ENCODE peak calls at places on chromosome 15, in four cellular contexts. One of them, this sample, is unnamed.
A peak's percentile ranks its signal among the peaks of the same experiment; 100 is the strongest.

GRCh38 chr15:26971303-26972018 is 480 bp downstream of the GABRG3 start:
- DNase-seq in body of pancreas: no peak
- DNase-seq in CD4-positive, alpha-beta T cell: no peak
- DNase-seq in kidney: no peak
- DNase-seq in this sample: no peak

GRCh38 chr15:94793641-94794040 is 562.3 kb downstream of the MCTP2 start:
- DNase-seq in body of pancreas: no peak
- DNase-seq in CD4-positive, alpha-beta T cell: no peak
- DNase-seq in kidney: no peak
- DNase-seq in this sample: peak; percentile 20

GRCh38 chr15:65926459-65926858 is 57.2 kb downstream of the RAB11A start:
- DNase-seq in body of pancreas: no peak
- DNase-seq in CD4-positive, alpha-beta T cell: no peak
- DNase-seq in kidney: no peak
- DNase-seq in this sample: no peak

GRCh38 chr15:68896178-68896577 is 34.1 kb upstream of the SPESP1 start:
- DNase-seq in body of pancreas: no peak
- DNase-seq in CD4-positive, alpha-beta T cell: no peak
- DNase-seq in kidney: no peak
- DNase-seq in this sample: no peak

GRCh38 chr15:93012793-93013192 is 76.2 kb downstream of the RGMA start:
- DNase-seq in body of pancreas: no peak
- DNase-seq in CD4-positive, alpha-beta T cell: no peak
- DNase-seq in kidney: no peak
- DNase-seq in this sample: no peak

GRCh38 chr15:35980719-35981118 is 434.8 kb upstream of the DPH6 start:
- DNase-seq in body of pancreas: no peak
- DNase-seq in CD4-positive, alpha-beta T cell: no peak
- DNase-seq in kidney: no peak
- DNase-seq in this sample: no peak

GRCh38 chr15:95304116-95304873 is 1026.2 kb upstream of the NR2F2 start:
- DNase-seq in body of pancreas: no peak
- DNase-seq in CD4-positive, alpha-beta T cell: no peak
- DNase-seq in kidney: no peak
- DNase-seq in this sample: no peak

GRCh38 chr15:55588070-55588817 is at the start of gene PYGO1:
- DNase-seq in body of pancreas: peak; percentile 58
- DNase-seq in CD4-positive, alpha-beta T cell: peak; percentile 9
- DNase-seq in kidney: peak; percentile 87
- DNase-seq in this sample: peak; percentile 50

GRCh38 chr15:28955160-28955502 is 69.4 kb downstream of the APBA2 start:
- DNase-seq in body of pancreas: no peak
- DNase-seq in CD4-positive, alpha-beta T cell: no peak
- DNase-seq in kidney: no peak
- DNase-seq in this sample: no peak

GRCh38 chr15:28273468-28273867 is 48.5 kb downstream of the HERC2 start:
- DNase-seq in body of pancreas: no peak
- DNase-seq in CD4-positive, alpha-beta T cell: no peak
- DNase-seq in kidney: no peak
- DNase-seq in this sample: no peak

GRCh38 chr15:101067660-101068522 is 148.7 kb downstream of the LRRK1 start:
- DNase-seq in body of pancreas: no peak
- DNase-seq in CD4-positive, alpha-beta T cell: no peak
- DNase-seq in kidney: peak; percentile 57
- DNase-seq in this sample: no peak

GRCh38 chr15:57684491-57685184 is 21.9 kb upstream of the POLR2M start:
- DNase-seq in body of pancreas: no peak
- DNase-seq in CD4-positive, alpha-beta T cell: no peak
- DNase-seq in kidney: no peak
- DNase-seq in this sample: no peak

GRCh38 chr15:90376789-90377188 is 11.3 kb upstream of the IQGAP1 start:
- DNase-seq in body of pancreas: peak; percentile 9
- DNase-seq in CD4-positive, alpha-beta T cell: peak; percentile 63
- DNase-seq in kidney: no peak
- DNase-seq in this sample: no peak

GRCh38 chr15:68491415-68492106 is 59.6 kb upstream of the ITGA11 start:
- DNase-seq in body of pancreas: no peak
- DNase-seq in CD4-positive, alpha-beta T cell: no peak
- DNase-seq in kidney: no peak
- DNase-seq in this sample: no peak

GRCh38 chr15:49464513-49464912 is 41.5 kb downstream of the FGF7 start:
- DNase-seq in body of pancreas: no peak
- DNase-seq in CD4-positive, alpha-beta T cell: no peak
- DNase-seq in kidney: no peak
- DNase-seq in this sample: no peak

GRCh38 chr15:85580914-85581313 is 200.5 kb downstream of the AKAP13 start:
- DNase-seq in body of pancreas: peak; percentile 75
- DNase-seq in CD4-positive, alpha-beta T cell: peak; percentile 30
- DNase-seq in kidney: no peak
- DNase-seq in this sample: no peak

GRCh38 chr15:40379853-40380252 is 2.7 kb upstream of the KNSTRN start:
- DNase-seq in body of pancreas: peak; percentile 71
- DNase-seq in CD4-positive, alpha-beta T cell: no peak
- DNase-seq in kidney: no peak
- DNase-seq in this sample: peak; percentile 95

GRCh38 chr15:33716025-33716424 is 252.3 kb upstream of the CHRM5 start:
- DNase-seq in body of pancreas: no peak
- DNase-seq in CD4-positive, alpha-beta T cell: no peak
- DNase-seq in kidney: no peak
- DNase-seq in this sample: peak; percentile 34

GRCh38 chr15:87326274-87326673 is 930.3 kb downstream of the NTRK3 start:
- DNase-seq in body of pancreas: no peak
- DNase-seq in CD4-positive, alpha-beta T cell: no peak
- DNase-seq in kidney: no peak
- DNase-seq in this sample: no peak

GRCh38 chr15:48644498-48644826 is 1.0 kb downstream of the FBN1 start:
- DNase-seq in body of pancreas: no peak
- DNase-seq in CD4-positive, alpha-beta T cell: no peak
- DNase-seq in kidney: peak; percentile 71
- DNase-seq in this sample: no peak

GRCh38 chr15:52247032-52247431 is 48.6 kb downstream of the MYO5C start:
- DNase-seq in body of pancreas: peak; percentile 27
- DNase-seq in CD4-positive, alpha-beta T cell: no peak
- DNase-seq in kidney: no peak
- DNase-seq in this sample: no peak

GRCh38 chr15:55768670-55769185 is 25.8 kb upstream of the PRTG start:
- DNase-seq in body of pancreas: no peak
- DNase-seq in CD4-positive, alpha-beta T cell: no peak
- DNase-seq in kidney: no peak
- DNase-seq in this sample: no peak

GRCh38 chr15:68479870-68480269 is 47.9 kb upstream of the ITGA11 start:
- DNase-seq in body of pancreas: no peak
- DNase-seq in CD4-positive, alpha-beta T cell: no peak
- DNase-seq in kidney: no peak
- DNase-seq in this sample: no peak

GRCh38 chr15:75733761-75734651 is 21.4 kb upstream of the CSPG4 start:
- DNase-seq in body of pancreas: no peak
- DNase-seq in CD4-positive, alpha-beta T cell: no peak
- DNase-seq in kidney: peak; percentile 64
- DNase-seq in this sample: no peak

GRCh38 chr15:73838795-73839565 is 34.4 kb upstream of the TBC1D21 start:
- DNase-seq in body of pancreas: peak; percentile 74
- DNase-seq in CD4-positive, alpha-beta T cell: no peak
- DNase-seq in kidney: peak; percentile 82
- DNase-seq in this sample: no peak

GRCh38 chr15:83449928-83450501 is 2.9 kb downstream of the SH3GL3 start:
- DNase-seq in body of pancreas: no peak
- DNase-seq in CD4-positive, alpha-beta T cell: no peak
- DNase-seq in kidney: no peak
- DNase-seq in this sample: no peak

GRCh38 chr15:49652922-49653321 is 32.1 kb downstream of the DTWD1 start:
- DNase-seq in body of pancreas: no peak
- DNase-seq in CD4-positive, alpha-beta T cell: no peak
- DNase-seq in kidney: no peak
- DNase-seq in this sample: no peak

GRCh38 chr15:39797407-39797806 is 14.8 kb upstream of the FSIP1 start:
- DNase-seq in body of pancreas: no peak
- DNase-seq in CD4-positive, alpha-beta T cell: no peak
- DNase-seq in kidney: no peak
- DNase-seq in this sample: no peak

GRCh38 chr15:29125382-29126207 is 144.0 kb downstream of the NSMCE3 start:
- DNase-seq in body of pancreas: no peak
- DNase-seq in CD4-positive, alpha-beta T cell: no peak
- DNase-seq in kidney: peak; percentile 69
- DNase-seq in this sample: no peak

GRCh38 chr15:43516801-43517353 is 531 bp upstream of the MAP1A start:
- DNase-seq in body of pancreas: no peak
- DNase-seq in CD4-positive, alpha-beta T cell: no peak
- DNase-seq in kidney: no peak
- DNase-seq in this sample: no peak

GRCh38 chr15:50257206-50257735 is 8.3 kb downstream of the HDC start:
- DNase-seq in body of pancreas: no peak
- DNase-seq in CD4-positive, alpha-beta T cell: no peak
- DNase-seq in kidney: no peak
- DNase-seq in this sample: no peak

GRCh38 chr15:75785771-75786563 is 57.3 kb upstream of the UBE2Q2 start:
- DNase-seq in body of pancreas: no peak
- DNase-seq in CD4-positive, alpha-beta T cell: no peak
- DNase-seq in kidney: no peak
- DNase-seq in this sample: no peak

GRCh38 chr15:85689729-85690128 is 105.0 kb downstream of the KLHL25 start:
- DNase-seq in body of pancreas: peak; percentile 45
- DNase-seq in CD4-positive, alpha-beta T cell: peak; percentile 61
- DNase-seq in kidney: no peak
- DNase-seq in this sample: no peak

GRCh38 chr15:57476533-57476975 is 100.2 kb downstream of the CGNL1 start:
- DNase-seq in body of pancreas: no peak
- DNase-seq in CD4-positive, alpha-beta T cell: no peak
- DNase-seq in kidney: no peak
- DNase-seq in this sample: no peak

GRCh38 chr15:52151353-52151752 is 38.8 kb upstream of the BCL2L10 start:
- DNase-seq in body of pancreas: no peak
- DNase-seq in CD4-positive, alpha-beta T cell: no peak
- DNase-seq in kidney: no peak
- DNase-seq in this sample: no peak

GRCh38 chr15:88918738-88919137 is 5.6 kb upstream of the MFGE8 start:
- DNase-seq in body of pancreas: peak; percentile 63
- DNase-seq in CD4-positive, alpha-beta T cell: no peak
- DNase-seq in kidney: no peak
- DNase-seq in this sample: peak; percentile 90
- TF ChIP-seq CTCF in body of pancreas: no peak
- TF ChIP-seq CTCF in CD4-positive, alpha-beta T cell: no peak
- TF ChIP-seq CTCF in kidney: no peak
- TF ChIP-seq CTCF in this sample: no peak

DNA sequence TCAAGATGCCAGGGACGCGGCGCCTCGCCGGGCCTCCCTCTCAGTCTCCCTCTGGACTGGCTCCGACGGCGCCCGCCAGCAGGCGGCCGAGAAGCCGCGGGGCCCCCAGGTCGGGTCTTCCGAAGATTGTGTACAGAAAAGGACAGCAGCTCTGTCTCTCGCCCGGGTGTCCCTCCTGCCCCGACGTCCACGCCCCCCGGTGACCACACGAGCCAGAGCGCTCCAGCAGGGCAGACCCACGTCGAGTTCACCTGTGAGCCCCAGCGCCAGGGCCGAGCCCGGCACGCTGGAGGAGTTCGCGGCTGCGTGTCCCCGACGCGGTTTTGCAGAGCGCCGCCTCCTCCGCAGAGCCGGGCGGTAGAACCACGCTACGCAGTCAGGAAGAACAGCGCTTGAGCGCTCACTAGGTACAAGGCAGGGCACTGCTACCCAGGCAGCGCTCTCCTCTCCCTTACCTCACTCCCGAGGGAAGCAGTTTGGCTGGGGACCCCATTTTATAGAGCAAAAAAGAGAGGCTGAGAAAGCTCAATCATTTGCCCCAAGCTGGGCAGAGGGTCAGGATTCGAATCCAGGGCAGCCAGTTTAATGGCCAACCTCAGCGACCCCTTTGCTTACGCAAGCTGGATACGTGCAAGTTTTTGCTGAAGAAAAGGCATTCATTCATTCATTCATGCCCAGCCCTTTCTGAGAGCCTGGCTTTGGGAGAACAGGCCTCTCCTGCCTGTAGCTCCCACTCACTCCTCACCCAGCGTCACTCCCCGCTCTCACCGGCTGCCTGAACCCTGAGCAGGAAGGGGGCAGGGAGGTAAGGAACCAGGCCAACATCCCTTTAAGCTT is 3.0 kb upstream of the TLE3 start:
- DNase-seq in body of pancreas: peak; percentile 51
- DNase-seq in CD4-positive, alpha-beta T cell: peak; percentile 59
- DNase-seq in kidney: peak; percentile 90
- DNase-seq in this sample: no peak
- H3K27ac ChIP-seq in body of pancreas: peak overlapping the region; percentile 31
- H3K27ac ChIP-seq in CD4-positive, alpha-beta T cell: no peak overlapping the region
- H3K27ac ChIP-seq in kidney: peak overlapping the region; percentile 45
- H3K27ac ChIP-seq in this sample: no peak overlapping the region

DNA sequence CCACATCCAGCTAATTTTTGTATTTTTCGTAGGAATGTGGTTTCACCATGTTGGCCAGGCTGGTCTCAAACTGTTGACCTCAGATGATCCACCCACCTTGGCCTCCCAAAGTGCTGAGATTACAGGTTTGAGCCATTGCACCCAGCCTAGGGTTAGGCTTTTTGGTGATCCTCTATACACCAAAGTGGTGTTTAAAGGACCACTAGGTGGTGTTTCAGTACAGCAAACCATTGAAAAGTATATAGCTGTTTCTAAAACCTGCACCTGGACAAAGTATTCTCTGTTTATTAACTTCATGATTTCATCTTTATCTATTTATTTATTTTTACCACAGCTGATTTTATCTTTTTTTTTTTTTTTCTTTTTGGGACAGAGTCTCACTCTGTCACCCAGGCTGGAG is 68.4 kb downstream of the MINDY2 start:
- DNase-seq in body of pancreas: no peak
- DNase-seq in CD4-positive, alpha-beta T cell: no peak
- DNase-seq in kidney: no peak
- DNase-seq in this sample: peak; percentile 14
- TF ChIP-seq CTCF in body of pancreas: peak; percentile 40
- TF ChIP-seq CTCF in CD4-positive, alpha-beta T cell: peak; percentile 23
- TF ChIP-seq CTCF in kidney: peak; percentile 14
- TF ChIP-seq CTCF in this sample: peak; percentile 23

GRCh38 chr15:91853501-91853967 is at the start of gene SLCO3A1:
- DNase-seq in body of pancreas: peak; percentile 73
- DNase-seq in CD4-positive, alpha-beta T cell: peak; percentile 65
- DNase-seq in kidney: peak; percentile 92
- DNase-seq in this sample: peak; percentile 65
- H3K27ac ChIP-seq in body of pancreas: peak within 1 kb of the TSS; percentile 80
- H3K27ac ChIP-seq in CD4-positive, alpha-beta T cell: peak within 1 kb of the TSS; percentile 73
- H3K27ac ChIP-seq in kidney: peak within 1 kb of the TSS; percentile 76
- H3K27ac ChIP-seq in this sample: peak within 1 kb of the TSS; percentile 94

DNA sequence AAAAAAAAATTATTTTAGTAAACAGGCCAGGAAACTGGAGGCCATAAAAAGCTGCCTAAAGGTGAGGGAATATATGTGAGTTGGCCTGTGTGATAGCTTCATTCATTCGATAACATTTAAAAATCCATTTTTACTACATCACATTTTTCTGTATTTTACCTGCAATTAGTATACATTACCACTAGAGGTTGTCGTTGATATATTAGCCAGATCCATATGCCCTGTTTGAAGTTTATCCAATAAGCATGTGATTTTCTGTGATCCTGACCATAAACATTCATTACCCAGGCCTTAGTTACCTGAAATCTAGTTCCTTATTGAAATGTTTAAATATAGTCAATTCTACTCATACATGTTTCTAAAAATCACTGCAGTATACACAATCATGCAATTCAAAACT is 71.4 kb downstream of the ARNT2 start:
- DNase-seq in body of pancreas: no peak
- DNase-seq in CD4-positive, alpha-beta T cell: no peak
- DNase-seq in kidney: no peak
- DNase-seq in this sample: no peak
- TF ChIP-seq CTCF in body of pancreas: no peak
- TF ChIP-seq CTCF in CD4-positive, alpha-beta T cell: no peak
- TF ChIP-seq CTCF in kidney: no peak
- TF ChIP-seq CTCF in this sample: peak; percentile 18

GRCh38 chr15:64837502-64837901 is 4.2 kb upstream of the PLEKHO2 start:
- DNase-seq in body of pancreas: peak; percentile 59
- DNase-seq in CD4-positive, alpha-beta T cell: peak; percentile 43
- DNase-seq in kidney: no peak
- DNase-seq in this sample: no peak
- H3K27ac ChIP-seq in body of pancreas: no peak overlapping the region
- H3K27ac ChIP-seq in CD4-positive, alpha-beta T cell: no peak overlapping the region
- H3K27ac ChIP-seq in kidney: no peak overlapping the region
- H3K27ac ChIP-seq in this sample: no peak overlapping the region

This sample was measured in RWPE1.